ENCODE peak calls at places on chromosome 1, in ten cellular contexts. I, E, Y, M, C, S, W, F, Q and G are unnamed samples.

GRCh38 chr1:25503551-25504426 is 39.6 kb upstream of the LDLRAP1 start:
- DNase-seq in Y (peak), M (no peak), Q (peak), C (peak), E (peak), F (peak), W (peak), S (peak), I (peak), G (no peak)

GRCh38 chr1:215079456-215079855 is 3.1 kb upstream of the KCNK2 start:
- DNase-seq in S (no peak), E (no peak), M (no peak), Y (no peak), Q (no peak), W (no peak), I (no peak), C (no peak), F (no peak), G (no peak)

GRCh38 chr1:92599184-92599583 is 112.5 kb upstream of the GFI1 start:
- DNase-seq in E (no peak), S (peak), M (peak), Q (peak), F (no peak), W (no peak), Y (no peak), I (no peak), C (peak), G (no peak)

GRCh38 chr1:94947453-94947852 is 20.5 kb upstream of the CNN3 start:
- DNase-seq in C (no peak), Y (no peak), S (peak), W (no peak), M (no peak), Q (no peak), F (no peak), E (no peak), I (no peak), G (no peak)

GRCh38 chr1:186404454-186405051 is 28.9 kb downstream of the ODR4 start:
- DNase-seq in Y (peak), M (peak), F (peak), I (no peak), W (peak), Q (peak), E (no peak), S (peak), C (peak), G (no peak)

GRCh38 chr1:225470691-225471452 is 43.0 kb upstream of the LBR start:
- DNase-seq in Q (no peak), W (no peak), I (no peak), Y (no peak), E (peak), F (no peak), S (no peak), M (no peak), C (no peak), G (peak)

GRCh38 chr1:150567717-150568561 is 11.5 kb downstream of the MCL1 start:
- DNase-seq in S (peak), Q (peak), I (no peak), C (no peak), E (peak), F (peak), M (peak), Y (peak), W (peak), G (peak)

GRCh38 chr1:174883361-174883760 is 116.4 kb upstream of the CACYBP start:
- DNase-seq in E (no peak), F (no peak), M (no peak), Q (no peak), Y (peak), S (peak), I (no peak), C (peak), W (no peak), G (no peak)

GRCh38 chr1:183583466-183583865 is 6.8 kb downstream of the NCF2 start:
- DNase-seq in F (no peak), Y (no peak), W (no peak), M (no peak), Q (no peak), E (no peak), C (no peak), I (no peak), S (no peak), G (no peak)

GRCh38 chr1:154866995-154867795 is 2.9 kb downstream of the KCNN3 start:
- DNase-seq in F (no peak), C (no peak), W (peak), M (peak), Y (no peak), I (no peak), S (peak), E (no peak), Q (no peak), G (no peak)

GRCh38 chr1:225654688-225655508 is 2.0 kb upstream of the ENAH start:
- DNase-seq in E (no peak), Q (no peak), C (no peak), S (no peak), I (no peak), F (no peak), M (no peak), Y (no peak), W (no peak), G (no peak)

GRCh38 chr1:110130989-110131388 is 18.7 kb downstream of the UBL4B start:
- DNase-seq in M (no peak), W (no peak), I (no peak), F (peak), C (no peak), Y (no peak), E (no peak), S (no peak), Q (no peak), G (no peak)